ENCODE peak calls at places on chromosome 16, in five cellular contexts. One of them, this sample, is unnamed. For H3K36me3 and H3K9me3, the result is how much of the 10 kb centered on the place peaks cover.

GRCh38 chr16:89369266-89369895 is 121.0 kb downstream of the ANKRD11 start:
- DNase-seq in HCT116: no peak
- DNase-seq in thoracic aorta: no peak
- DNase-seq in sigmoid colon: no peak
- DNase-seq in GM12878: no peak
- DNase-seq in this sample: no peak

GRCh38 chr16:85709766-85710423 is 21.1 kb upstream of the GINS2 start:
- DNase-seq in sigmoid colon: no peak
- DNase-seq in HCT116: no peak
- DNase-seq in thoracic aorta: no peak
- DNase-seq in GM12878: no peak
- DNase-seq in this sample: no peak

GRCh38 chr16:2486645-2487516 is 12.0 kb downstream of the TBC1D24 start:
- DNase-seq in GM12878: peak
- DNase-seq in HCT116: no peak
- DNase-seq in sigmoid colon: no peak
- DNase-seq in thoracic aorta: no peak
- DNase-seq in this sample: no peak

GRCh38 chr16:55501549-55502322 is 7.1 kb upstream of the LPCAT2 start:
- DNase-seq in HCT116: no peak
- DNase-seq in GM12878: no peak
- DNase-seq in sigmoid colon: no peak
- DNase-seq in thoracic aorta: no peak
- DNase-seq in this sample: no peak

GRCh38 chr16:56113223-56113622 is 78.1 kb upstream of the GNAO1 start:
- DNase-seq in thoracic aorta: no peak
- DNase-seq in HCT116: no peak
- DNase-seq in GM12878: no peak
- DNase-seq in sigmoid colon: no peak
- DNase-seq in this sample: no peak

GRCh38 chr16:1788095-1788707 is 5.3 kb downstream of the IGFALS start:
- DNase-seq in sigmoid colon: peak
- DNase-seq in HCT116: no peak
- DNase-seq in GM12878: no peak
- DNase-seq in thoracic aorta: no peak
- DNase-seq in this sample: no peak

GRCh38 chr16:49767998-49768397 is 87.9 kb downstream of the ZNF423 start:
- DNase-seq in HCT116: no peak
- DNase-seq in GM12878: no peak
- DNase-seq in thoracic aorta: no peak
- DNase-seq in sigmoid colon: no peak
- DNase-seq in this sample: no peak

GRCh38 chr16:56370836-56371235 is 54.5 kb downstream of the AMFR start:
- DNase-seq in HCT116: no peak
- DNase-seq in sigmoid colon: no peak
- DNase-seq in GM12878: no peak
- DNase-seq in thoracic aorta: no peak
- DNase-seq in this sample: no peak

GRCh38 chr16:3020247-3020603 is at the start of gene TNFRSF12A:
- DNase-seq in thoracic aorta: no peak
- DNase-seq in HCT116: peak
- DNase-seq in GM12878: no peak
- DNase-seq in sigmoid colon: peak
- DNase-seq in this sample: peak

GRCh38 chr16:1941162-1941923 is 1.7 kb downstream of the MSRB1 start:
- DNase-seq in thoracic aorta: no peak
- DNase-seq in sigmoid colon: no peak
- DNase-seq in GM12878: no peak
- DNase-seq in HCT116: no peak
- DNase-seq in this sample: peak

GRCh38 chr16:11411059-11411550 is 65.8 kb downstream of the RMI2 start:
- DNase-seq in sigmoid colon: no peak
- DNase-seq in thoracic aorta: no peak
- DNase-seq in GM12878: no peak
- DNase-seq in HCT116: no peak
- DNase-seq in this sample: no peak

GRCh38 chr16:22425847-22426246 is 51.4 kb upstream of the CDR2 start:
- DNase-seq in HCT116: no peak
- DNase-seq in thoracic aorta: no peak
- DNase-seq in sigmoid colon: no peak
- DNase-seq in GM12878: no peak
- DNase-seq in this sample: no peak

GRCh38 chr16:22424161-22424937 is 49.9 kb upstream of the CDR2 start:
- DNase-seq in thoracic aorta: peak
- DNase-seq in HCT116: no peak
- DNase-seq in GM12878: no peak
- DNase-seq in sigmoid colon: peak
- DNase-seq in this sample: peak

GRCh38 chr16:22423716-22424115 is 49.3 kb upstream of the CDR2 start:
- DNase-seq in thoracic aorta: no peak
- DNase-seq in HCT116: no peak
- DNase-seq in sigmoid colon: no peak
- DNase-seq in GM12878: no peak
- DNase-seq in this sample: no peak

GRCh38 chr16:22427556-22427955 is 53.1 kb upstream of the CDR2 start:
- DNase-seq in HCT116: no peak
- DNase-seq in thoracic aorta: no peak
- DNase-seq in sigmoid colon: no peak
- DNase-seq in GM12878: no peak
- DNase-seq in this sample: no peak

GRCh38 chr16:22425036-22425801 is 50.8 kb upstream of the CDR2 start:
- DNase-seq in sigmoid colon: peak
- DNase-seq in GM12878: no peak
- DNase-seq in thoracic aorta: no peak
- DNase-seq in HCT116: no peak
- DNase-seq in this sample: no peak
- H3K27ac ChIP-seq in sigmoid colon: peak
- H3K27ac ChIP-seq in GM12878: no peak
- H3K27ac ChIP-seq in thoracic aorta: peak
- H3K27ac ChIP-seq in HCT116: no peak
- H3K27ac ChIP-seq in this sample: peak

GRCh38 chr16:9123401-9123800 is 32.0 kb downstream of the HAPSTR1 start:
- DNase-seq in thoracic aorta: no peak
- DNase-seq in sigmoid colon: peak
- DNase-seq in HCT116: no peak
- DNase-seq in GM12878: no peak
- DNase-seq in this sample: no peak
- H3K36me3 ChIP-seq in thoracic aorta: under half
- H3K36me3 ChIP-seq in sigmoid colon: under half
- H3K36me3 ChIP-seq in HCT116: under half
- H3K36me3 ChIP-seq in GM12878: under half
- H3K36me3 ChIP-seq in this sample: under half

GRCh38 chr16:35203636-35204035 is 1744.2 kb downstream of the TP53TG3F start:
- DNase-seq in thoracic aorta: no peak
- DNase-seq in HCT116: no peak
- DNase-seq in sigmoid colon: no peak
- DNase-seq in GM12878: no peak
- DNase-seq in this sample: no peak

GRCh38 chr16:35197656-35198055 is 1738.2 kb downstream of the TP53TG3F start:
- DNase-seq in GM12878: no peak
- DNase-seq in sigmoid colon: no peak
- DNase-seq in HCT116: no peak
- DNase-seq in thoracic aorta: no peak
- DNase-seq in this sample: no peak

GRCh38 chr16:35200662-35201061 is 1741.2 kb downstream of the TP53TG3F start:
- DNase-seq in thoracic aorta: no peak
- DNase-seq in sigmoid colon: no peak
- DNase-seq in HCT116: no peak
- DNase-seq in GM12878: no peak
- DNase-seq in this sample: no peak

GRCh38 chr16:35198223-35199199 is 1739.1 kb downstream of the TP53TG3F start:
- DNase-seq in sigmoid colon: no peak
- DNase-seq in GM12878: no peak
- DNase-seq in thoracic aorta: no peak
- DNase-seq in HCT116: no peak
- DNase-seq in this sample: no peak

GRCh38 chr16:35201151-35201550 is 1741.7 kb downstream of the TP53TG3F start:
- DNase-seq in GM12878: no peak
- DNase-seq in sigmoid colon: no peak
- DNase-seq in thoracic aorta: no peak
- DNase-seq in HCT116: no peak
- DNase-seq in this sample: no peak
- H3K9me3 ChIP-seq in GM12878: under half
- H3K9me3 ChIP-seq in sigmoid colon: under half
- H3K9me3 ChIP-seq in thoracic aorta: under half
- H3K9me3 ChIP-seq in HCT116: under half
- H3K9me3 ChIP-seq in this sample: under half

DNA sequence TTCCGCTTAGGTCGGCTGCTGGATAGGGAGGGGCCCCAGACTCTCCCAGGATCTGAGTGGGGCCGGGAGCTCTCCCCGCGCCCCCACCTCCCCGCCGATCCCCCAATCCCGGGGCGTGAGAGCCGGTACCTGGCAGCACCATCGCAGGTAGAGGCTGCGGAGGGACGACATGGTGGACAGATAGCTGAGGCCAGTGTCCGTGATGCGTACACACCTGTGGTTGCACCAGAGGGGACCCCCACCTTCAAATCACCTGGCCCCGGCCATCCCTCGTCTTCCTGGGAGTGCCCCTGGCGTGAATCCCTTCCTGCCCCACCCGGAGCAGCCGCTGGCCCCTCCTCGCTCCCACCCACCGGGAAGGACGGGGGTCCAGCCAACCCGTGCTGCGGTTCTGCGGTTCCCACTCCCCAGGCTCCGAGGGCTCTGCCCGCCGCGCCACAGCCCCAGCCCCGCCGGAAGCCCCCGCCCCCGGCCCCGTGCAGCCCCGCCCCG is 4.7 kb upstream of the WDR24 start:
- DNase-seq in GM12878: no peak
- DNase-seq in thoracic aorta: no peak
- DNase-seq in HCT116: no peak
- DNase-seq in sigmoid colon: no peak
- DNase-seq in this sample: no peak
- H3K27ac ChIP-seq in GM12878: no peak
- H3K27ac ChIP-seq in thoracic aorta: no peak
- H3K27ac ChIP-seq in HCT116: peak
- H3K27ac ChIP-seq in sigmoid colon: no peak
- H3K27ac ChIP-seq in this sample: no peak

GRCh38 chr16:67950335-67950843 is 6.5 kb upstream of the LCAT start:
- DNase-seq in GM12878: no peak
- DNase-seq in thoracic aorta: no peak
- DNase-seq in HCT116: no peak
- DNase-seq in sigmoid colon: no peak
- DNase-seq in this sample: no peak

GRCh38 chr16:67954421-67955196 is 10.7 kb upstream of the LCAT start:
- DNase-seq in GM12878: no peak
- DNase-seq in sigmoid colon: no peak
- DNase-seq in thoracic aorta: no peak
- DNase-seq in HCT116: no peak
- DNase-seq in this sample: no peak

GRCh38 chr16:67951485-67951884 is 7.6 kb upstream of the LCAT start:
- DNase-seq in HCT116: no peak
- DNase-seq in GM12878: no peak
- DNase-seq in thoracic aorta: no peak
- DNase-seq in sigmoid colon: peak
- DNase-seq in this sample: peak

GRCh38 chr16:67957622-67958021 is 10.8 kb downstream of the SLC12A4 start:
- DNase-seq in sigmoid colon: no peak
- DNase-seq in HCT116: no peak
- DNase-seq in GM12878: no peak
- DNase-seq in thoracic aorta: no peak
- DNase-seq in this sample: no peak

GRCh38 chr16:67953641-67954375 is 9.9 kb upstream of the LCAT start:
- DNase-seq in sigmoid colon: no peak
- DNase-seq in thoracic aorta: no peak
- DNase-seq in HCT116: no peak
- DNase-seq in GM12878: no peak
- DNase-seq in this sample: no peak
- H3K36me3 ChIP-seq in sigmoid colon: half or more
- H3K36me3 ChIP-seq in thoracic aorta: half or more
- H3K36me3 ChIP-seq in HCT116: under half
- H3K36me3 ChIP-seq in GM12878: under half
- H3K36me3 ChIP-seq in this sample: half or more